ENCODE peak calls at places on chromosomes 4 and X, in five cellular contexts. Z, A, O, L and K are unnamed samples.

GRCh38 chr4:56049428-56050212 is 100.9 kb downstream of the CEP135 start:
- DNase-seq in Z (no peak), A (peak), O (peak), L (no peak), K (no peak)

GRCh38 chr4:76758290-76758882 is 139.6 kb downstream of the SOWAHB start:
- DNase-seq in Z (no peak), A (peak), O (peak), L (peak), K (no peak)

GRCh38 chr4:46491455-46491854 is 101.5 kb upstream of the GABRA2 start:
- DNase-seq in Z (no peak), A (no peak), O (no peak), L (no peak), K (no peak)

GRCh38 chr4:38424171-38424871 is 239.7 kb upstream of the KLF3 start:
- DNase-seq in Z (no peak), A (peak), O (no peak), L (peak), K (no peak)

GRCh38 chr4:110508827-110509446 is 33.0 kb downstream of the ENPEP start:
- DNase-seq in Z (no peak), A (no peak), O (peak), L (no peak), K (no peak)

GRCh38 chrX:12758291-12758690 is 32.9 kb upstream of the PRPS2 start:
- DNase-seq in Z (no peak), A (no peak), O (no peak), L (no peak), K (no peak)

GRCh38 chr4:149120331-149121014 is 678.3 kb upstream of the NR3C2 start:
- DNase-seq in Z (no peak), A (no peak), O (no peak), L (no peak), K (no peak)

GRCh38 chrX:102720237-102721168 is at the start of gene GPRASP3:
- DNase-seq in Z (peak), A (peak), O (peak), L (no peak), K (peak)

GRCh38 chr4:3441501-3442459 is at the start of gene HGFAC:
- DNase-seq in Z (no peak), A (no peak), O (peak), L (peak), K (no peak)

GRCh38 chrX:49160908-49161307 is 1.6 kb upstream of the MAGIX start:
- DNase-seq in Z (no peak), A (no peak), O (no peak), L (no peak), K (no peak)

GRCh38 chr4:1192091-1192492 is 19.7 kb upstream of the SPON2 start:
- DNase-seq in Z (peak), A (peak), O (peak), L (no peak), K (peak)

GRCh38 chr4:5843573-5844239 is 49.2 kb downstream of the CRMP1 start:
- DNase-seq in Z (no peak), A (no peak), O (no peak), L (no peak), K (no peak)

GRCh38 chrX:24153175-24153795 is 3.8 kb downstream of the ZFX start:
- DNase-seq in Z (no peak), A (no peak), O (peak), L (no peak), K (no peak)

GRCh38 chrX:133610056-133610455 is 194.8 kb upstream of the GPC4 start:
- DNase-seq in Z (no peak), A (no peak), O (no peak), L (no peak), K (no peak)

GRCh38 chr4:85762204-85762884 is 287.4 kb downstream of the ARHGAP24 start:
- DNase-seq in Z (no peak), A (peak), O (no peak), L (no peak), K (no peak)

GRCh38 chrX:2652106-2652505 is 39.0 kb upstream of the CD99 start:
- DNase-seq in Z (no peak), A (no peak), O (peak), L (no peak), K (no peak)

GRCh38 chr4:88244821-88245579 is 39.4 kb downstream of the PPM1K start:
- DNase-seq in Z (no peak), A (no peak), O (no peak), L (no peak), K (peak)

GRCh38 chr4:187276786-187277408 is 553.2 kb upstream of the FAT1 start:
- DNase-seq in Z (no peak), A (no peak), O (no peak), L (no peak), K (no peak)

GRCh38 chrX:78979789-78980464 is 34.7 kb downstream of the P2RY10 start:
- DNase-seq in Z (no peak), A (no peak), O (no peak), L (no peak), K (no peak)

GRCh38 chr4:56160631-56161030 is 211.9 kb downstream of the CEP135 start:
- DNase-seq in Z (no peak), A (no peak), O (no peak), L (no peak), K (no peak)

GRCh38 chr4:121100093-121100775 is 27.9 kb upstream of the NDNF start:
- DNase-seq in Z (no peak), A (no peak), O (no peak), L (no peak), K (no peak)

GRCh38 chrX:22467571-22467970 is 194.9 kb downstream of the CBLL2 start:
- DNase-seq in Z (no peak), A (no peak), O (no peak), L (no peak), K (no peak)

GRCh38 chr4:79864470-79865190 is 208.4 kb downstream of the ANTXR2 start:
- DNase-seq in Z (no peak), A (no peak), O (no peak), L (no peak), K (no peak)

GRCh38 chr4:55884093-55884850 is 30.8 kb downstream of the EXOC1 start:
- DNase-seq in Z (no peak), A (no peak), O (no peak), L (no peak), K (no peak)

GRCh38 chr4:146061610-146062324 is 113.8 kb upstream of the LSM6 start:
- DNase-seq in Z (no peak), A (no peak), O (no peak), L (no peak), K (no peak)

GRCh38 chrX:112235547-112235946 is 153.0 kb upstream of the TRPC5 start:
- DNase-seq in Z (no peak), A (peak), O (no peak), L (no peak), K (no peak)

GRCh38 chr4:74541611-74542177 is 96.8 kb downstream of the AREG start:
- DNase-seq in Z (no peak), A (no peak), O (peak), L (no peak), K (no peak)

GRCh38 chr4:139367421-139368090 is 65.3 kb upstream of the NDUFC1 start:
- DNase-seq in Z (no peak), A (no peak), O (no peak), L (no peak), K (no peak)

GRCh38 chr4:157223446-157223845 is 2.9 kb downstream of the GRIA2 start:
- DNase-seq in Z (no peak), A (no peak), O (no peak), L (no peak), K (no peak)

GRCh38 chr4:184792950-184793555 is 32.7 kb downstream of the ACSL1 start:
- DNase-seq in Z (no peak), A (peak), O (peak), L (peak), K (peak)

GRCh38 chr4:55396305-55397023 is 707 bp downstream of the TMEM165 start:
- DNase-seq in Z (no peak), A (peak), O (no peak), L (peak), K (peak)

GRCh38 chrX:136196691-136197155 is 49.4 kb downstream of the FHL1 start:
- DNase-seq in Z (no peak), A (no peak), O (no peak), L (no peak), K (no peak)

GRCh38 chr4:80092847-80093246 is 19.8 kb upstream of the ANTXR2 start:
- DNase-seq in Z (no peak), A (no peak), O (no peak), L (no peak), K (no peak)

GRCh38 chrX:153886915-153887314 is 942 bp upstream of the L1CAM start:
- DNase-seq in Z (no peak), A (no peak), O (no peak), L (no peak), K (no peak)

GRCh38 chr4:52936729-52937128 is 74.6 kb downstream of the RASL11B start:
- DNase-seq in Z (no peak), A (no peak), O (no peak), L (no peak), K (no peak)

GRCh38 chr4:184514121-184514988 is 40.0 kb upstream of the IRF2 start:
- DNase-seq in Z (no peak), A (peak), O (peak), L (no peak), K (peak)

GRCh38 chr4:94695389-94695788 is 62.4 kb upstream of the BMPR1B start:
- DNase-seq in Z (no peak), A (no peak), O (peak), L (no peak), K (no peak)

DNA sequence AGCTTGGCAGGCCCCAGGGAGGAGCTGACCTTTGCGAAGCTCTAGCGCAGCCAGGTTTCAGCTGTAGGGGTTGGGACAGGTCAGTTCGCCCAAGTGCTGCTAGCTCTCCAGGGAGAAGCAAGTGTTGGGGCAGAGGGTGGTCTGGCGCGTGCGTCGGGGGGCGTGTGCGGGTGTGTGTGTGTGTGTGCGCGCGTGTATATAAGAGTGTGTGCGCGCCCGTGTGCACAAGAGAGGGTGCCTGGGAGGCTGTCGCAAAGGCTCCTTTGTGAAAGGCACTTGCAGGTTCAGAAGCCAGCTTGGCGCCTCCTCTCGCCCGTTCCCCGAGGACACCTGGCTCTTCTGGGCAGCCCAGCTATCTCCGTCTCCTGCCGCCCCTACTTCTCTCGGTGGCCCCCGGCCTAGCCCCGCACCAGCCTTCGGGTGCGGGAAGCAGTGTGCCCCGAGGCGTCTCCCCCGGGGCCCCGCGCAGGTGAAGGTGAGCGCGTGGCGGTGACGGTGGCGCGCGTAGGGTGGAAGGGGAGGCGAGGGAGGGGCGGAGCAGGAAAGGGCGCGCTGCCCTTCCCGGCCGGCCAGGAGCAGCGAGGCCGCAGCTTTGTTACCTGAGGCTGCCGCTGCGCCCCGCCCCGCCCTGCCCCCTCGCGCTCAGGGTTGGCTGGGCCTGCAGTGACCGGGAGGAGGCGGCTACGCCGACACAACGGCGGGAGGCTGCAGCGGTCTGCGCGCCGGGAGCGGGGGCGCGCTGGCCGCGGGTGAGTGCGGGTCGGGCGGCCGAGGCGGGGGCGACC is at the start of gene FHDC1:
- DNase-seq in Z (no peak), A (peak), O (peak), L (no peak), K (no peak)
- TF ChIP-seq POLR2A in Z (no peak), A (peak), O (no peak), L (no peak), K (no peak)

GRCh38 chrX:155998116-155998515 is 620 bp downstream of the IL9R start:
- DNase-seq in Z (no peak), A (no peak), O (no peak), L (no peak), K (no peak)

GRCh38 chrX:155998761-155999510 is 1.4 kb downstream of the IL9R start:
- DNase-seq in Z (no peak), A (no peak), O (no peak), L (no peak), K (no peak)

GRCh38 chrX:155995476-155995875 is 2.0 kb upstream of the IL9R start:
- DNase-seq in Z (no peak), A (no peak), O (no peak), L (no peak), K (no peak)

GRCh38 chrX:156000361-156000926 is 2.9 kb downstream of the IL9R start:
- DNase-seq in Z (no peak), A (no peak), O (no peak), L (no peak), K (no peak)

DNA sequence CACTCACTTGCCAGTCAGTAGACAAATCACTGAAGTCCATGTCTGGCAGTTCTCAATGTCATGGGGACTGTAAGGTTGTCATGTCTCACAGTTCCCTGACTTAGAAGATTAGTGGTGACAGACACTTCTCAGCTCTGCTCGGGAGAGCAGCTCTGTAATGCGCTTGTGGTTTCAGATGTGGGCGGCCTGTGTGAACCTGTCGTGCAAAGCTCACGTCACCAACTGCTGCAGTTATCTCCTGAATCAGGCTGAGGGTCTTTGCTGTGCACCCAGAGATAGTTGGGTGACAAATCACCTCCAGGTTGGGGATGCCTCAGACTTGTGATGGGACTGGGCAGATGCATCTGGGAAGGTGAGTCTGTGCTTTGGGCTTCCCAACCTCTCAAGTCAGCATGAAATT is at the start of gene IL9R:
- DNase-seq in Z (no peak), A (no peak), O (no peak), L (no peak), K (no peak)
- TF ChIP-seq POLR2A in Z (no peak), A (no peak), O (no peak), L (no peak), K (no peak)

DNA sequence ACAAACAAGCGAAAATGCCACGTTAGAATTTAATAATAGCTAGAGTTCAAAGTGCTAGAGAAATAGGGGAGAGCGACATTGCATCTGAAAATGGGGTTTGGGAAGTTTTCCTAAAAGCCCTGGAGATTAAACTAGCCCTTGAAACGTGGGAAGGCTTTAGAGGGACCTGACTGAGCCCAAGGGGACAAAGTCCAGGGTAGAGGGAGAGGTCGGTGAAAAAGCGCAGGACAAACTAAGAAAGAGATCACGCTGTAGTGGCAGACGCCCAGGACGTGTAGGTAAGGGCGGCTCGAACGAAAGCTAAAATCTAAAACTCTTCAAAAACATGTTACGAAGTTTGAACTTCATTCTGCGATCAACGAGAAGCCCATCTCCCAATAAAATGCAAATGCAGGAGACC is 1.1 kb upstream of the ATP11C start:
- DNase-seq in Z (no peak), A (peak), O (peak), L (peak), K (no peak)
- TF ChIP-seq POLR2A in Z (no peak), A (no peak), O (no peak), L (no peak), K (no peak)

DNA sequence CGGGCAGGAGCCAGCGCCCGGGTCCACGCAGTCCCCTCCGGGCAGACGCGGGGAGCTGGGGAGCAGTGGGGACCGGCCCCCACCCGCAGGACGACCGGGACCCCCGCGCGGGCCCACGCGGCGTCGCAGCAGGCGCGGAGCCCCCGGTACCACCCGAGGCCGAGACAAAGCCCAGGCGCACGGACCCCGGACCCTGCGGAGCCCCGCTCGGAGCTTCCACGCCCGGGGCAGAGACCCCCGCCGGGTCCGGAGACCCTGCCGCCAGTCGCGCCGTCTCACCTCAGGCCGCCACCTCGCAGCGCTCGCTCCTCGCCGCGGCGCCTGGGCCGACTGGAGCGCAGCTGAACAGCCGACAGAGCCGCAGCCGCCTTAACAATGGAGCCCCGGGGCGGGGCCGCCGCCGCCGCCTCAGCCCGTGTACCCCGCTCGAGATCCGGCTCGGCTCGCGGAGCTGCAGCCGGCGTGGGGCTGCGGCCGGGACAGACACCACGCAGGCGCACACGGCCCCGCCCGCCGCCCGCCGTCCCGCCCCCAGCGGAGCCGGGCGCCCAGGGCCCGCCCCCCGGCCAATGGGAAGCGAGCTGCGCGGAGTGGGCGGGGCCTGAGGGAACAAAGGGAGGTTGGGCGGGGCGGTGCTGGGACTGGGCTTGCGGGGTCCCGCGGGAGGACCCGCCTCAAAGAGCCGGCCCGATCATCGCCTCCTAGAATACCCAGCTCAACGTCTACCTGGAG is at the start of gene AFAP1:
- DNase-seq in Z (peak), A (peak), O (peak), L (peak), K (peak)
- TF ChIP-seq POLR2A in Z (peak), A (peak), O (peak), L (peak), K (peak)